ENCODE peak calls at places on chromosome 20, in eight cellular contexts. One of them, this sample, is unnamed.

GRCh38 chr20:49283703-49284625 is 6.1 kb upstream of the ZNFX1 start:
- DNase-seq in HT1080: peak
- DNase-seq in stimulated activated CD8-positive, alpha-beta memory T cell treated with anti-CD3 and anti-CD28 coated beads, Interleukin-4, amount 100 ng/mL, for 1 hour: no peak
- DNase-seq in HTR-8/SVneo: no peak
- DNase-seq in stimulated activated CD4-positive, alpha-beta T cell treated with anti-CD3 and anti-CD28 coated beads, Interleukin-4, amount 100 ng/mL, for 24 hours: no peak
- DNase-seq in stimulated activated naive CD8-positive, alpha-beta T cell treated with anti-CD3 and anti-CD28 coated beads, Interleukin-15, Interleukin-2, amounts not matched to agents 100 U/mL and 50 U/mL, for 24 hours: no peak
- DNase-seq in PC-3: peak
- DNase-seq in immature natural killer cell: no peak
- DNase-seq in this sample: no peak

GRCh38 chr20:38023181-38024085 is 9.8 kb downstream of the TTI1 start:
- DNase-seq in PC-3: peak
- DNase-seq in stimulated activated CD4-positive, alpha-beta T cell treated with anti-CD3 and anti-CD28 coated beads, Interleukin-4, amount 100 ng/mL, for 24 hours: no peak
- DNase-seq in stimulated activated CD8-positive, alpha-beta memory T cell treated with anti-CD3 and anti-CD28 coated beads, Interleukin-4, amount 100 ng/mL, for 1 hour: no peak
- DNase-seq in HT1080: peak
- DNase-seq in immature natural killer cell: no peak
- DNase-seq in HTR-8/SVneo: no peak
- DNase-seq in stimulated activated naive CD8-positive, alpha-beta T cell treated with anti-CD3 and anti-CD28 coated beads, Interleukin-15, Interleukin-2, amounts not matched to agents 100 U/mL and 50 U/mL, for 24 hours: no peak
- DNase-seq in this sample: no peak

GRCh38 chr20:38049800-38050199 is 16.3 kb downstream of the RPRD1B start:
- DNase-seq in stimulated activated CD8-positive, alpha-beta memory T cell treated with anti-CD3 and anti-CD28 coated beads, Interleukin-4, amount 100 ng/mL, for 1 hour: no peak
- DNase-seq in stimulated activated naive CD8-positive, alpha-beta T cell treated with anti-CD3 and anti-CD28 coated beads, Interleukin-15, Interleukin-2, amounts not matched to agents 100 U/mL and 50 U/mL, for 24 hours: no peak
- DNase-seq in stimulated activated CD4-positive, alpha-beta T cell treated with anti-CD3 and anti-CD28 coated beads, Interleukin-4, amount 100 ng/mL, for 24 hours: no peak
- DNase-seq in PC-3: peak
- DNase-seq in immature natural killer cell: no peak
- DNase-seq in HTR-8/SVneo: peak
- DNase-seq in HT1080: peak
- DNase-seq in this sample: no peak

GRCh38 chr20:13221673-13222318 is 722 bp downstream of the ISM1 start:
- DNase-seq in stimulated activated CD8-positive, alpha-beta memory T cell treated with anti-CD3 and anti-CD28 coated beads, Interleukin-4, amount 100 ng/mL, for 1 hour: peak
- DNase-seq in stimulated activated CD4-positive, alpha-beta T cell treated with anti-CD3 and anti-CD28 coated beads, Interleukin-4, amount 100 ng/mL, for 24 hours: peak
- DNase-seq in HT1080: peak
- DNase-seq in immature natural killer cell: peak
- DNase-seq in stimulated activated naive CD8-positive, alpha-beta T cell treated with anti-CD3 and anti-CD28 coated beads, Interleukin-15, Interleukin-2, amounts not matched to agents 100 U/mL and 50 U/mL, for 24 hours: peak
- DNase-seq in PC-3: peak
- DNase-seq in HTR-8/SVneo: peak
- DNase-seq in this sample: no peak

GRCh38 chr20:57582432-57583288 is 21.8 kb downstream of the PCK1 start:
- DNase-seq in immature natural killer cell: no peak
- DNase-seq in stimulated activated CD8-positive, alpha-beta memory T cell treated with anti-CD3 and anti-CD28 coated beads, Interleukin-4, amount 100 ng/mL, for 1 hour: no peak
- DNase-seq in HT1080: no peak
- DNase-seq in stimulated activated naive CD8-positive, alpha-beta T cell treated with anti-CD3 and anti-CD28 coated beads, Interleukin-15, Interleukin-2, amounts not matched to agents 100 U/mL and 50 U/mL, for 24 hours: no peak
- DNase-seq in HTR-8/SVneo: peak
- DNase-seq in stimulated activated CD4-positive, alpha-beta T cell treated with anti-CD3 and anti-CD28 coated beads, Interleukin-4, amount 100 ng/mL, for 24 hours: no peak
- DNase-seq in PC-3: peak
- DNase-seq in this sample: peak

GRCh38 chr20:20699917-20700316 is 12.5 kb downstream of the RALGAPA2 start:
- DNase-seq in immature natural killer cell: no peak
- DNase-seq in HTR-8/SVneo: no peak
- DNase-seq in stimulated activated naive CD8-positive, alpha-beta T cell treated with anti-CD3 and anti-CD28 coated beads, Interleukin-15, Interleukin-2, amounts not matched to agents 100 U/mL and 50 U/mL, for 24 hours: no peak
- DNase-seq in PC-3: no peak
- DNase-seq in stimulated activated CD8-positive, alpha-beta memory T cell treated with anti-CD3 and anti-CD28 coated beads, Interleukin-4, amount 100 ng/mL, for 1 hour: no peak
- DNase-seq in HT1080: no peak
- DNase-seq in stimulated activated CD4-positive, alpha-beta T cell treated with anti-CD3 and anti-CD28 coated beads, Interleukin-4, amount 100 ng/mL, for 24 hours: no peak
- DNase-seq in this sample: no peak

GRCh38 chr20:45833883-45834796 is 541 bp downstream of the SNX21 start:
- DNase-seq in immature natural killer cell: peak
- DNase-seq in HTR-8/SVneo: peak
- DNase-seq in PC-3: peak
- DNase-seq in stimulated activated CD4-positive, alpha-beta T cell treated with anti-CD3 and anti-CD28 coated beads, Interleukin-4, amount 100 ng/mL, for 24 hours: peak
- DNase-seq in stimulated activated CD8-positive, alpha-beta memory T cell treated with anti-CD3 and anti-CD28 coated beads, Interleukin-4, amount 100 ng/mL, for 1 hour: no peak
- DNase-seq in stimulated activated naive CD8-positive, alpha-beta T cell treated with anti-CD3 and anti-CD28 coated beads, Interleukin-15, Interleukin-2, amounts not matched to agents 100 U/mL and 50 U/mL, for 24 hours: peak
- DNase-seq in HT1080: peak
- DNase-seq in this sample: peak

GRCh38 chr20:38187512-38187911 is 22.4 kb upstream of the TGM2 start:
- DNase-seq in immature natural killer cell: no peak
- DNase-seq in HTR-8/SVneo: no peak
- DNase-seq in PC-3: no peak
- DNase-seq in stimulated activated CD4-positive, alpha-beta T cell treated with anti-CD3 and anti-CD28 coated beads, Interleukin-4, amount 100 ng/mL, for 24 hours: no peak
- DNase-seq in stimulated activated naive CD8-positive, alpha-beta T cell treated with anti-CD3 and anti-CD28 coated beads, Interleukin-15, Interleukin-2, amounts not matched to agents 100 U/mL and 50 U/mL, for 24 hours: no peak
- DNase-seq in stimulated activated CD8-positive, alpha-beta memory T cell treated with anti-CD3 and anti-CD28 coated beads, Interleukin-4, amount 100 ng/mL, for 1 hour: no peak
- DNase-seq in HT1080: no peak
- DNase-seq in this sample: no peak

GRCh38 chr20:33160681-33161080 is 7.3 kb upstream of the BPIFA2 start:
- DNase-seq in stimulated activated naive CD8-positive, alpha-beta T cell treated with anti-CD3 and anti-CD28 coated beads, Interleukin-15, Interleukin-2, amounts not matched to agents 100 U/mL and 50 U/mL, for 24 hours: no peak
- DNase-seq in immature natural killer cell: no peak
- DNase-seq in HT1080: no peak
- DNase-seq in stimulated activated CD4-positive, alpha-beta T cell treated with anti-CD3 and anti-CD28 coated beads, Interleukin-4, amount 100 ng/mL, for 24 hours: no peak
- DNase-seq in stimulated activated CD8-positive, alpha-beta memory T cell treated with anti-CD3 and anti-CD28 coated beads, Interleukin-4, amount 100 ng/mL, for 1 hour: no peak
- DNase-seq in PC-3: no peak
- DNase-seq in HTR-8/SVneo: no peak
- DNase-seq in this sample: no peak

This sample was measured in uterus.